ENCODE peak calls at places on chromosomes 12 and 14, in five cellular contexts. M is mesothelial cell of epicardium, B is BE2C, Q is uterus, F is left ventricle myocardium inferior. R is an unnamed sample.

GRCh38 chr14:77212933-77213656 is 31.5 kb downstream of the TMEM63C start:
- DNase-seq in M (peak), B (peak), Q (no peak), F (no peak), R (peak)

GRCh38 chr12:29782285-29782820 is 1.4 kb downstream of the TMTC1 start:
- DNase-seq in M (no peak), B (no peak), Q (no peak), F (no peak), R (peak)

GRCh38 chr14:86217523-86217922 is 687.6 kb downstream of the FLRT2 start:
- DNase-seq in M (no peak), B (no peak), Q (no peak), F (no peak), R (no peak)

GRCh38 chr12:67069451-67070306 is 199.5 kb upstream of the CAND1 start:
- DNase-seq in M (peak), B (peak), Q (peak), F (peak), R (peak)

GRCh38 chr12:93287152-93287551 is 90.6 kb upstream of the NUDT4 start:
- DNase-seq in M (no peak), B (no peak), Q (no peak), F (no peak), R (no peak)

GRCh38 chr12:109981311-109981710 is 14.9 kb downstream of the GIT2 start:
- DNase-seq in M (no peak), B (no peak), Q (no peak), F (no peak), R (no peak)

GRCh38 chr14:103427485-103428443 is 42.5 kb downstream of the MARK3 start:
- DNase-seq in M (no peak), B (no peak), Q (peak), F (no peak), R (no peak)

GRCh38 chr12:52217223-52217622 is 15.8 kb upstream of the KRT7 start:
- DNase-seq in M (peak), B (peak), Q (no peak), F (peak), R (no peak)

GRCh38 chr14:96086574-96087077 is 47.5 kb downstream of the C14orf132 start:
- DNase-seq in M (no peak), B (no peak), Q (no peak), F (no peak), R (no peak)

GRCh38 chr14:81351205-81351604 is 48.9 kb downstream of the STON2 start:
- DNase-seq in M (no peak), B (no peak), Q (no peak), F (no peak), R (no peak)

GRCh38 chr12:129190827-129191226 is 337.5 kb downstream of the GLT1D1 start:
- DNase-seq in M (no peak), B (no peak), Q (no peak), F (no peak), R (no peak)

GRCh38 chr12:17352164-17352563 is 737.8 kb downstream of the RERGL start:
- DNase-seq in M (no peak), B (no peak), Q (no peak), F (no peak), R (no peak)
- TF ChIP-seq CTCF in M (peak), B (no peak), Q (no peak), F (no peak), R (no peak)

DNA sequence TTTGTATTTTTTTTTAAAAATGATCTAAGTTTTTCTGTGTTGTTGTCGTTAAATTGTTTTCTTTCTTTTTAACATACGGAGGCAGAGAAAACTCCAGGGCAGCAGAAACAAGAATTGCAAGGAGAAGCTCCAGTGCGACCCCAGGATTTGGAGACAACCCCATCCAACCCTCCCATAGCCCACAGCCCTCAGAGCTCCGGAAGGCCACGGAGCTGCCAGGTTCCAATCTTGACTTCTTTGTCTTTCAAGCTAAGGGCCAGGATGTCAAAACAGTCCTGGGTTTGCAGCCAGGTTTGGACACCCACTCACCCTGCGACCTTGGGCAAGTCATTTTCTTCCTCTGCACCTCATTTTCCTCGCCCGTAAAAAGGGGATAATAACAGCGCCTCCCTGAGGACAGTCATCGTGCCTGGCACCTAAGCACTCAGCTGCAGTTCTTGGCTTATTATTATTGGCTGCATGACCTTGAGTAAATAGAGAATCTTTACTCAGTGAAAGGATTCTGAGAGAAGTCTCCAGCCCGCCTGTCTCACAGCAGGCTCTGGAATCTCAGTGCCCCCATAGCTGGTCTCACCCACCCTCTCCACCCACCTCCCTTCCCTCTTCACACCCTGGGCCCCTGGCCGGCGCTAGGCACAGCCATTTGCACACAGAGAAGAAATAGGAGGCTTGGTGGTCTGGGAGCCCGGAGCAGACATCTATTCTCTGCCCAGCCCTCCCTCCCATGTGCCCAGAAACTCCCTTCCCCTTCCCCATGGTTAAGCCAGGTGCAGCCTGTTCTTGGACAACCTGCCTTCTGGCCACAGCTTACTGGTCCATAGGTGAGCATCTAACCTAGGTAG is 79.4 kb upstream of the BCL11B start:
- DNase-seq in M (no peak), B (no peak), Q (no peak), F (no peak), R (no peak)
- TF ChIP-seq CTCF in M (no peak), B (no peak), Q (no peak), F (no peak), R (no peak)

GRCh38 chr12:131861261-131862083 is 33.0 kb upstream of the ULK1 start:
- DNase-seq in M (no peak), B (no peak), Q (no peak), F (no peak), R (no peak)

GRCh38 chr12:131862600-131862993 is 31.8 kb upstream of the ULK1 start:
- DNase-seq in M (no peak), B (no peak), Q (no peak), F (no peak), R (no peak)

GRCh38 chr12:131860472-131861260 is 32.5 kb downstream of the MMP17 start:
- DNase-seq in M (peak), B (peak), Q (no peak), F (peak), R (no peak)

GRCh38 chr12:131862994-131863710 is 31.3 kb upstream of the ULK1 start:
- DNase-seq in M (no peak), B (peak), Q (no peak), F (no peak), R (no peak)

DNA sequence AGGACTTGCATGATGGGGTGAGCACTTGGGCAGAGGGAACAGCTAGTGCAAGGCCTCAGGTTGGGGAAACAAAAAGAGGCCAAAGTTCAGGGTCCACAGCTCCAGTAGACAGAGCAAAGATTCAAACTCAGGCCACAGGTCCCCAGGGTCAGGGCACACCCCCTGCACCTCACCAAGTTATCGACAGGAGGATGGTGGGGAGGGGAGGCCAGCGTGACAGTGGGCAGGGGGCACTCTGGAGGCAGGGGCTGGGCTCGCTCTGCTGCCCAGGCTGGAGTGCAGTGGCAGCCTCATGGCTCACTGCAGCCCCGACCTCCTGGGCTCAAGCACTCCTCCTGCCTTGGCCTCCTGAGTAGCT is 32.4 kb upstream of the ULK1 start:
- DNase-seq in M (no peak), B (no peak), Q (no peak), F (no peak), R (no peak)
- TF ChIP-seq CTCF in M (no peak), B (no peak), Q (no peak), F (no peak), R (no peak)

GRCh38 chr12:39807043-39807442 is 187.4 kb upstream of the ABCD2 start:
- DNase-seq in M (no peak), B (peak), Q (no peak), F (no peak), R (no peak)
- TF ChIP-seq CTCF in M (peak), B (peak), Q (no peak), F (no peak), R (peak)

DNA sequence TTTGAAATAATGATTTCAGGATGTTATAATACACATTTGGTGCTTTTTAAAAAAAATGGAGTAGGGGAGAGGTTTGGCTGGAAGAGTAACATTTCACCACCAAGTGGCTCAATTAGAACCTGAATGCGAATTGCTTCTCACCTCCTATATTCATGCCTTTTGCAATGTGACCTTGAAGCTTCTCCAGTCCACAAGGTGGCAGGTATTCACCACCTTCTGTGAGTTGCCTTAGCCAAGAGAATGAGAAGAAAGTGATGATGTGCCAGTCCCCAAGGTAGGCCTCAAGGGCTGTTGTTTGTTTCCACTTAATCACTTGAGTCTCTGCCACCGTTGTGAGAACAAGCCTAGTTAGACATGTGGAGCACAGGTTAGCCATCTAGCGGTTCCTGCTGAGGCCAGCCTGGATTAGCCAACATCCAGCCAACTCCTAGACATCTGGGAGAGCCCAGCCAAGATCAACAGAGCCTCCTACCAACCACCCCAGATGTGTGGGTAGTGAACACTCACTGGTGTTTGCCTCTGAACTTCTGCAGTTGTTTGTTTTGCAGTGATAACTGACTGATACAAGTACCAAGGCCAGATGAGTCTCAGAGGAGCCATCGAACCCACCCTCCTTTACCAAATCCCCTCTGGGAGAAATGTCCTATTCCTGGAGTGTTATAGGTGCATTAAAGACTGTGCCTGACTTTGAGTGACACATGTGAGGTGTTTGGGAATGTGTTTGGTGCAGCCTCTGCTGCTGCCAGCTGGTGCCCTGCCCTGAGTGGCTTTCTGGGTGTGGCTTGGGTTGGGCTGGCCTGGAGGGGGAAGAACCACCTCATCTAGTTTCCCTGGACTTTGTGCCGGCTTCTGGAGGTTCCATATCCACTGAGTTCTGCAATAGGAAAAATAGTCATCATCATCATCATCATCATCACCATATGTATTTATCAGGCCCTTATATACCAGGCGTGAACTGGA is 132.5 kb upstream of the RFLNA start:
- DNase-seq in M (no peak), B (no peak), Q (no peak), F (no peak), R (no peak)
- TF ChIP-seq CTCF in M (no peak), B (peak), Q (no peak), F (no peak), R (no peak)

DNA sequence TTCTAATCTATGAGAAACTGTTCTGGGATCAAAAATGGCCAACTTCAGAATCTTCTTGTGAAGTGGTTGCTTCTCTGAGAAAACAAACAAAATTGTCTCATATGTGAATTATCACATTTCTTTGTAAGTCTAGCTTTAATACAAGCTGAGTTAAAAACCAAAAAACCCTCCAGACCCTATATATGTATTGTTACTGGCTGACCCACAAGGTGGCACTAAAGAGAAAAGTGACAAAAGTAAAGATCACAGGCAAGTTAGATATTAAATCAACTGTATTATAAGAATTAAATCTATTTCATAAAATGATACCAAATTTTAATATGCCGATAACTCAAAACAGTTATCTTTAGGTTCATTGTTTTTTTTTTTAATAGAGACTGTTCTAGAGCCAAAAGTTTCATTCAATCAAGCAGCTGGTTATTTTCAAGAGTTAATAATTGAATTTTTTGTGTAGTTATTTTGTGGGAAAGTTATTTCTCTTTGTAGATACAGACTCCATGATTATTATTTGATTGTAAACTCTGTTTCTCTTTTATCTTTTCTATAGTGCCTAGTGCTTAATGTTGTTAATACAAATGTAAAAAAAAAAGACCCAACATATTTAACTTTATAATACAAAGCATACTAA is 7.5 kb upstream of the TRHDE start:
- DNase-seq in M (no peak), B (no peak), Q (no peak), F (no peak), R (peak)
- TF ChIP-seq CTCF in M (peak), B (peak), Q (no peak), F (peak), R (peak)

GRCh38 chr12:121230538-121230907 is 20.6 kb downstream of the P2RX4 start:
- DNase-seq in M (no peak), B (no peak), Q (no peak), F (no peak), R (no peak)
- TF ChIP-seq CTCF in M (no peak), B (no peak), Q (no peak), F (peak), R (no peak)

GRCh38 chr14:62304172-62304571 is 542.0 kb downstream of the SNAPC1 start:
- DNase-seq in M (no peak), B (no peak), Q (no peak), F (no peak), R (no peak)

GRCh38 chr14:62303437-62303836 is 541.2 kb downstream of the SNAPC1 start:
- DNase-seq in M (no peak), B (no peak), Q (no peak), F (no peak), R (no peak)

GRCh38 chr14:62301911-62302310 is 539.7 kb downstream of the SNAPC1 start:
- DNase-seq in M (no peak), B (no peak), Q (no peak), F (no peak), R (no peak)

DNA sequence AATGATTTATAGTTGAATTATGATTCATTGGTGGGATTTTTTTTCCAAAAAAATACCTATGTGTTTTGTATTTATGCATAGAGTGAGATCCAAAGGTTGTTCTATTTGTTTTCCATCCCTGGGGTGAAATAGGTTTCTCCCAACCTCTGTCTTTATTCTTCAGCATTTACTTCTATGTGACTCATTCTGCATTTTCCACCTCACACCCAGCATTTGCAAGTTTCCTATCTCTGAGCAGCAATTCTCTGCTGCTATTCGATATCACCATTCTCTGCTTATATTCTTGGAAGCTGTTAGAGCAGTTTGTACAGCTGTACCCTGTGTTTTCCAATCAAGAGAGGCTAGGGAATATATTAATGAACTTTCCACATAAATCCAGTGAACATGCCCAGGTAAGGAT is 538.9 kb downstream of the SNAPC1 start:
- DNase-seq in M (no peak), B (no peak), Q (no peak), F (no peak), R (no peak)
- TF ChIP-seq CTCF in M (no peak), B (no peak), Q (no peak), F (no peak), R (no peak)

GRCh38 chr12:104288635-104289258 is 14.8 kb upstream of the EID3 start:
- DNase-seq in M (peak), B (peak), Q (peak), F (peak), R (peak)
- TF ChIP-seq CTCF in M (no peak), B (no peak), Q (no peak), F (no peak), R (peak)

R was measured in GM13977.